ENCODE peak calls at places on chromosomes 13 and 19, in four cellular contexts. Q is heart left ventricle, A is right lobe of liver, C is body of pancreas. G is an unnamed sample.

GRCh38 chr19:293436-294110 is 2.4 kb upstream of the PLPP2 start:
- DNase-seq in Q (peak; percentile 51), C (no peak), A (no peak), G (peak; percentile 19)

GRCh38 chr13:104318121-104318520 is 1251.9 kb upstream of the SLC10A2 start:
- DNase-seq in C (no peak), Q (no peak), A (no peak), G (no peak)

GRCh38 chr13:44759723-44760360 is 183.7 kb upstream of the TSC22D1 start:
- DNase-seq in Q (no peak), A (no peak), C (peak; percentile 83), G (no peak)

GRCh38 chr13:33394294-33394932 is 108.9 kb upstream of the STARD13 start:
- DNase-seq in C (no peak), A (no peak), Q (no peak), G (no peak)

GRCh38 chr13:37192986-37193385 is 87.5 kb upstream of the CSNK1A1L start:
- DNase-seq in Q (no peak), A (no peak), C (no peak), G (no peak)

GRCh38 chr19:22144394-22144793 is 52.4 kb downstream of the ZNF676 start:
- DNase-seq in C (no peak), Q (no peak), A (no peak), G (no peak)

GRCh38 chr13:39915418-39915817 is 260.0 kb downstream of the COG6 start:
- DNase-seq in Q (no peak), C (no peak), A (no peak), G (no peak)

GRCh38 chr13:105904034-105904742 is 631.3 kb downstream of the EFNB2 start:
- DNase-seq in A (no peak), Q (no peak), C (no peak), G (no peak)

GRCh38 chr13:25901460-25902376 is 150.1 kb downstream of the SHISA2 start:
- DNase-seq in A (no peak), Q (no peak), C (no peak), G (no peak)

GRCh38 chr19:17794731-17795494 is at the start of gene B3GNT3:
- DNase-seq in A (peak; percentile 80), C (peak; percentile 79), Q (peak; percentile 76), G (no peak)

GRCh38 chr19:14413355-14413754 is 5.8 kb downstream of the DDX39A start:
- DNase-seq in A (no peak), Q (no peak), C (no peak), G (no peak)

GRCh38 chr19:58559275-58560006 is 1.0 kb upstream of the UBE2M start:
- DNase-seq in Q (peak; percentile 93), A (peak; percentile 95), C (peak; percentile 88), G (peak; percentile 91)

GRCh38 chr13:23678768-23679167 is 108.6 kb downstream of the TNFRSF19 start:
- DNase-seq in C (no peak), A (no peak), Q (no peak), G (no peak)

GRCh38 chr13:32669030-32669646 is 82.9 kb downstream of the PDS5B start:
- DNase-seq in Q (no peak), A (no peak), C (no peak), G (no peak)

GRCh38 chr19:16603090-16603489 is 24.9 kb downstream of the MED26 start:
- DNase-seq in Q (no peak), A (no peak), C (no peak), G (no peak)

GRCh38 chr13:50928609-50929274 is 19.2 kb downstream of the RNASEH2B start:
- DNase-seq in Q (no peak), A (no peak), C (no peak), G (no peak)

GRCh38 chr19:54207908-54208783 is 7.5 kb downstream of the RPS9 start:
- DNase-seq in Q (peak; percentile 71), A (peak; percentile 77), C (peak; percentile 72), G (peak; percentile 54)

GRCh38 chr19:18596752-18597157 is 8.2 kb downstream of the REX1BD start:
- DNase-seq in A (no peak), Q (peak; percentile 77), C (peak; percentile 72), G (peak; percentile 43)

GRCh38 chr13:28659611-28659970 is 661 bp downstream of the POMP start:
- DNase-seq in C (no peak), Q (no peak), A (no peak), G (no peak)

GRCh38 chr19:58034476-58034790 is 608 bp downstream of the ZSCAN1 start:
- DNase-seq in A (no peak), C (no peak), Q (no peak), G (no peak)

GRCh38 chr13:82654851-82655517 is 1227.3 kb downstream of the SLITRK1 start:
- DNase-seq in Q (peak; percentile 85), C (peak; percentile 18), A (peak; percentile 53), G (peak; percentile 20)

GRCh38 chr19:21023901-21024300 is 3.4 kb downstream of the ZNF430 start:
- DNase-seq in C (no peak), A (no peak), Q (no peak), G (no peak)

GRCh38 chr19:704447-704741 is 4.3 kb upstream of the PALM start:
- DNase-seq in A (no peak), C (no peak), Q (no peak), G (no peak)

GRCh38 chr19:58406818-58407657 is 1.4 kb upstream of the ZNF584 start:
- DNase-seq in C (no peak), A (no peak), Q (no peak), G (no peak)

GRCh38 chr19:21398851-21399250 is 1.9 kb downstream of the ZNF493 start:
- DNase-seq in C (no peak), A (no peak), Q (no peak), G (no peak)

GRCh38 chr19:49058592-49058991 is 1.0 kb upstream of the CGB7 start:
- DNase-seq in C (no peak), A (no peak), Q (no peak), G (no peak)

GRCh38 chr13:25971499-25972145 is 80.2 kb downstream of the SHISA2 start:
- DNase-seq in Q (no peak), A (no peak), C (no peak), G (no peak)

GRCh38 chr19:46036745-46037126 is 4.1 kb downstream of the IGFL4 start:
- DNase-seq in A (no peak), Q (no peak), C (no peak), G (no peak)

GRCh38 chr19:3179739-3180293 is 1.2 kb downstream of the S1PR4 start:
- DNase-seq in A (peak; percentile 62), Q (no peak), C (no peak), G (no peak)
- TF ChIP-seq POLR2A in A (no peak), Q (no peak), C (no peak), G (no peak)

DNA sequence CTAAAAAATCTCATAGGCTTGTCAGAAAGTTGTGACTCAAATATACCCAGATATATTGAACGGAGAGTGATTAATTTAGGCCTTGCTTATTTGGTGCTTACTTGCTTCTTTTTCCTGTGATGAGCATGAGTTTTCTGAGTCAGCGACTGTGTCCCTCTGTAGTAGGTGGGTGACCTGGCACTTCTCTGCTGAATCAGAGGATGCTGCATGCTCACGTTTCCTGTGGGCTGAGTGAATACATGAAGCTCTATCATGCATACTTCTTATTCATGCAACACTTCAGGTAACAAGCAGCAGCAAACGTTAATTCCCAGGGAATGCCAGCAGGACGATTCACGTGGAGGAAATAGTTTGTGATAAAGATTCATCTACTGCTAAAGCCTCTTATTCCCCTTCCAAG is 245.1 kb downstream of the KLF5 start:
- DNase-seq in Q (no peak), C (no peak), A (no peak), G (no peak)
- H3K27ac ChIP-seq in Q (no peak overlapping the region), C (no peak overlapping the region), A (no peak overlapping the region), G (no peak overlapping the region)

GRCh38 chr19:40224342-40225148 is 1.9 kb downstream of the CCNP start:
- DNase-seq in C (no peak), Q (no peak), A (no peak), G (no peak)
- TF ChIP-seq POLR2A in C (no peak), Q (no peak), A (no peak), G (no peak)

GRCh38 chr19:11365557-11366117 is 8.8 kb upstream of the SWSAP1 start:
- DNase-seq in A (no peak), C (no peak), Q (no peak), G (no peak)
- H3K27ac ChIP-seq in A (no peak overlapping the region), C (no peak overlapping the region), Q (no peak overlapping the region), G (peak overlapping the region; percentile 12)

GRCh38 chr19:39401549-39402416 is 4.9 kb upstream of the ZFP36 start:
- DNase-seq in C (no peak), Q (peak; percentile 76), A (peak; percentile 91), G (peak; percentile 49)

GRCh38 chr19:39405261-39405912 is 1.3 kb upstream of the ZFP36 start:
- DNase-seq in A (peak; percentile 57), Q (peak; percentile 54), C (no peak), G (peak; percentile 38)

GRCh38 chr19:39402417-39403297 is 4.0 kb upstream of the ZFP36 start:
- DNase-seq in C (peak; percentile 90), Q (peak; percentile 94), A (peak; percentile 93), G (peak; percentile 94)

GRCh38 chr19:39405930-39406655 is 554 bp upstream of the ZFP36 start:
- DNase-seq in C (no peak), Q (peak; percentile 35), A (no peak), G (no peak)

GRCh38 chr19:39403331-39404312 is 3.0 kb upstream of the ZFP36 start:
- DNase-seq in C (peak; percentile 81), Q (peak; percentile 98), A (peak; percentile 96), G (peak; percentile 100)
- TF ChIP-seq POLR2A in C (peak; percentile 64), Q (no peak), A (peak; percentile 53), G (peak; percentile 64)

DNA sequence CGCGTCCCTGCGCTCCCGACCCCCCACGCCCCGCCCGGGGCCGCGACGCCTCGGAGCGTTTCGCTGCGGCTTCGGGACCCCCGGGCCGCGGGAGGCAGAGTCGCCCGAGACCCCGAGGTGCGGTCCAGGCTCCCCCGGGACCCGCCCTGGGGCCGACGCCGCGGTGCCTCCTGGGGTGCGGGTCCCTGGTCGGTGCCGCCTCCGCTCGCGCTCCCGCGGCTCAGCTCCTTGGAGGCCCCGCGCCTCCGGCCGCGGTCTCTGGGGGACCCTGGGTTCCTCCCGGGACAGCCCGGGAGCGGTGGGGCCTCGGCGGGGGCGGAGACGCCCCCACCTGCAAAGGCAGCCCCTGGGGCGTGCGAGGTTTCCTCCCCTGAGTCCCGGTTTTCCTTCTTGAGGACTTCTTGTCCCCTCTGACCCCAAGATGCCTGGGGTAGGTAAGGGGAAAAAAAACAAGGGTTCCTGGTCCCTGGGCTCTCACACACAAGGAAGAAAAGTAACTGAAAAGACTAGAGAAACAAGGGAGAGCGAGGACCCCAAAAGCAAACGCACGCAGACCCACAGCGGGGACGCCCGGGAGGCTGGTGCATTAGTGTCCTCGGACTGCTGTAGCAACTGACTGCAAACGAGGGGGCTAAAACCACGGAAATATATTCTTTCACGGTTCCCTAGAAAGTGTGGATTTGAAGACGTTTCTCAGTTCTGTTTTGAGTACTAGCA is 741 bp downstream of the ZNF555 start:
- DNase-seq in C (no peak), Q (no peak), A (no peak), G (no peak)
- H3K27ac ChIP-seq in C (peak overlapping the region; percentile 86), Q (peak overlapping the region; percentile 92), A (peak overlapping the region; percentile 84), G (peak overlapping the region; percentile 69)